ENCODE peak calls at places on chromosomes 2 and 18, in five cellular contexts. Z is GM12878, V is HepG2, P is NT2/D1, N is H1. U is an unnamed sample.
A peak's percentile ranks its signal among the peaks of the same experiment; 100 is the strongest.

GRCh38 chr2:217075225-217075802 is 215.4 kb upstream of the TNP1 start:
- DNase-seq in N (no peak), P (no peak), Z (no peak), V (no peak), U (no peak)

GRCh38 chr2:157838442-157839161 is 37.5 kb downstream of the ACVR1 start:
- DNase-seq in P (no peak), Z (no peak), N (no peak), V (peak; percentile 88), U (peak; percentile 50)

GRCh38 chr2:159071190-159071915 is 102.9 kb downstream of the TANC1 start:
- DNase-seq in P (no peak), Z (no peak), N (no peak), V (no peak), U (no peak)

GRCh38 chr2:228590681-228591080 is 409.2 kb upstream of the SPHKAP start:
- DNase-seq in P (no peak), N (no peak), Z (peak; percentile 84), V (no peak), U (no peak)

GRCh38 chr2:237696471-237696870 is 69.1 kb downstream of the LRRFIP1 start:
- DNase-seq in V (no peak), Z (no peak), N (no peak), P (no peak), U (no peak)

GRCh38 chr2:234275515-234275914 is 221.4 kb downstream of the ARL4C start:
- DNase-seq in Z (no peak), P (no peak), V (no peak), N (no peak), U (no peak)

GRCh38 chr18:4869101-4869500 is 328.0 kb downstream of the AKAIN1 start:
- DNase-seq in V (no peak), P (no peak), Z (no peak), N (no peak), U (no peak)

GRCh38 chr2:75021672-75022071 is 63.2 kb downstream of the POLE4 start:
- DNase-seq in V (peak; percentile 91), Z (no peak), N (no peak), P (no peak), U (no peak)

GRCh38 chr2:29459445-29460179 is 344.4 kb downstream of the CLIP4 start:
- DNase-seq in N (no peak), P (no peak), V (no peak), Z (no peak), U (no peak)

GRCh38 chr18:26655614-26656400 is 107.5 kb upstream of the KCTD1 start:
- DNase-seq in N (no peak), V (no peak), P (no peak), Z (no peak), U (peak; percentile 71)

GRCh38 chr2:235330775-235331438 is 162.9 kb upstream of the AGAP1 start:
- DNase-seq in V (no peak), N (no peak), P (no peak), Z (no peak), U (no peak)

GRCh38 chr2:127255146-127255545 is 35.0 kb upstream of the CYP27C1 start:
- DNase-seq in Z (no peak), P (no peak), N (no peak), V (peak; percentile 15), U (no peak)

GRCh38 chr2:42835577-42836371 is 43.4 kb upstream of the HAAO start:
- DNase-seq in Z (no peak), N (no peak), P (no peak), V (peak; percentile 61), U (no peak)

GRCh38 chr2:150485114-150485870 is 2.2 kb downstream of the RND3 start:
- DNase-seq in V (peak; percentile 30), P (no peak), N (peak; percentile 23), Z (no peak), U (peak; percentile 54)

GRCh38 chr2:15809504-15809903 is 130.8 kb upstream of the MYCN start:
- DNase-seq in V (no peak), P (no peak), Z (no peak), N (no peak), U (no peak)

GRCh38 chr2:166671831-166672230 is 177.8 kb upstream of the SCN7A start:
- DNase-seq in V (no peak), Z (no peak), P (no peak), N (no peak), U (no peak)

GRCh38 chr18:71233177-71233576 is 944.3 kb downstream of the SOCS6 start:
- DNase-seq in V (no peak), P (no peak), N (no peak), Z (no peak), U (no peak)

GRCh38 chr2:27007416-27008374 is 25.1 kb upstream of the TMEM214 start:
- DNase-seq in Z (no peak), V (no peak), P (no peak), N (no peak), U (no peak)

GRCh38 chr2:66443977-66444855 is 9.3 kb downstream of the MEIS1 start:
- DNase-seq in P (no peak), N (no peak), Z (no peak), V (no peak), U (no peak)

GRCh38 chr2:20050712-20051517 is 513 bp downstream of the LAPTM4A start:
- DNase-seq in V (peak; percentile 81), N (peak; percentile 41), Z (no peak), P (peak; percentile 69), U (peak; percentile 55)

GRCh38 chr2:224311226-224311625 is 90.7 kb downstream of the FAM124B start:
- DNase-seq in Z (no peak), N (no peak), P (no peak), V (no peak), U (no peak)

GRCh38 chr2:208358758-208359631 is 47.6 kb upstream of the PTH2R start:
- DNase-seq in P (no peak), V (no peak), Z (no peak), N (no peak), U (no peak)

GRCh38 chr2:111100087-111100764 is 20.5 kb upstream of the BCL2L11 start:
- DNase-seq in P (no peak), Z (no peak), V (no peak), N (no peak), U (no peak)

GRCh38 chr2:172749377-172749776 is 13.7 kb downstream of the RAPGEF4 start:
- DNase-seq in V (no peak), P (peak; percentile 44), Z (no peak), N (no peak), U (no peak)

GRCh38 chr2:8682719-8683667 is 1.1 kb downstream of the ID2 start:
- DNase-seq in V (peak; percentile 72), P (no peak), N (no peak), Z (no peak), U (no peak)

GRCh38 chr2:8685697-8686358 is 4.0 kb downstream of the ID2 start:
- DNase-seq in P (peak; percentile 47), V (peak; percentile 48), N (no peak), Z (no peak), U (peak; percentile 73)

GRCh38 chr2:8681786-8682692 is at the start of gene ID2:
- DNase-seq in N (peak; percentile 94), Z (peak; percentile 88), P (peak; percentile 92), V (peak; percentile 99), U (peak; percentile 93)

GRCh38 chr2:8684885-8685696 is 3.2 kb downstream of the ID2 start:
- DNase-seq in Z (no peak), P (peak; percentile 55), N (no peak), V (peak; percentile 59), U (no peak)

DNA sequence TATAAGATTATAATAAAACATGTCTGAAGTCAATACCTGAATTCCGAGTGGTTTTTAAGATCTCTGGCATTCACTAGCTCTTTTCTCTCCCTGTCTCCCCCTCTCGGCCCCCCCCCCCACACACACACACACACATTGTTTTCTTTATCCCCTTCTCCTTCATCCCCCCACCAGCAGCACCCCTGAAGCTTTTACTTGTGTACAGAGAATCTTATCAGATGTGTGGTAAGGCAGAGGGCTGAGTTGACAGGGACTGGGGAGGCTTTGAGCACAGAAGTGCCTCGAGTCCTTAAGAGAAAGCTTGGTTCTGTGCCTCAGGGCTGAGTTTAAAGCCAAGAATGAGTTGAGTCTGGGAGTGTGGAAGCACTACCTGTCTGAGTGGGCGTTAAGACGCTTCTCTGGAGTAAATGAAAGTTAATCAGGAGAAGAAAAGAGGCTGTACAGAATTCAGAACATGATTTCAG is 2.6 kb downstream of the ID2 start:
- DNase-seq in N (no peak), P (no peak), V (peak; percentile 63), Z (peak; percentile 40), U (no peak)
- TF ChIP-seq SUZ12 in N (no peak), P (no peak), V (no peak), Z (no peak), U (no peak)

DNA sequence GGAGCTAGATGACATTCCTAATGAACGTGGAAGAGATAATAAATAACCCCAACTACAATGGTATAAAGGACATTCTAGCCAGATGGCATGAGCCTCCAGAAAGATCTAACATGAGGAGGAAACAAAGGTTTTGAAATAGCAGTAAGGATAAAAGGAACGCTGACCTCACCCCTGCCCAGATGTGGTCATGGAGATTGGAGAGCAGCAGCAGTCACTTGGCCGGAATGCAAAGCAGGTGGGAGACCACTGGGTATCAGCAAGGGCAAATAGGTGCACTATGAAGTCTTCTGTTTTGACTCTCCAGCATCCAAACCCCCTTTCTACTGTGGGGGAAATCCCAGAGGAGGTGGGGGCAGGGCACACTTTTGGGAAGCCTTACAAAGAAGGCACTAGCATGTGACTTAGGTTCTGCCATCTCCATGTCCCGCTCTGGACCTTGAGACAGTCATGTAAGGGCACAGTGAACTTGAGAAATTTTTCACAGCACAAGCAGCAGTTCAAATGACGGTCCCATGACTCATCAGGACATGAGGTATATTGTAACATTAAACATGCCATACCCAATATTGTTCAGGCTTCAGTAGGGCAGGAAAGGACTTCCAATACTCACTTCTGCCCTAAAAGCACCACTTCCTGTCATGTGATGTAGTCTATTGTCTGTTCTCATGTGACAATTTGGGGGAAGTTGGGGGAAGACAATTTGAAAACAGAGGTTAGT is 55.2 kb downstream of the METTL4 start:
- DNase-seq in V (peak; percentile 3), N (no peak), P (no peak), Z (no peak), U (no peak)
- TF ChIP-seq SUZ12 in V (no peak), N (no peak), P (no peak), Z (no peak), U (no peak)

DNA sequence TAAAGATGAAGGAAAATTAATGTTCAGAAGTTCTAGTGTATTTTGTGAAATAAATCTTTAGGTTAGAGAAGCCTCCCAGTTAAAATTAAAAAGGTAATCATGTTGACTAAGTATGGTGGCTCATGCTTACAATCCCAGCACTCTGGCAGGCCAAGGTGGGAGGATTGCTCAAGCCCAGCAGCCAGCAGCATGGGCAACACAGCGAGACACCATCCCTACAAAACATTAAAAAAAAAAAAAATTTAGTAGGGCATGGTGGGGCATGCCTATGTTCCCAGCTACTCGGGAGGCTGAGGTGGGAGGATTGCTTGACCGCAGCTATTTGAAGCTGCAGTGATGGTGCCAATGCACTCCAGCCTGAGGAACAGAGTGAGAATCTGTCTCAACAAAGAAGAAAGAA is 17.9 kb downstream of the XPO1 start:
- DNase-seq in P (no peak), N (no peak), Z (no peak), V (no peak), U (no peak)
- TF ChIP-seq SUZ12 in P (no peak), N (no peak), Z (no peak), V (no peak), U (no peak)

GRCh38 chr18:12310762-12311161 is 2.7 kb downstream of the TUBB6 start:
- DNase-seq in Z (no peak), N (no peak), V (no peak), P (no peak), U (no peak)

GRCh38 chr18:12307871-12308385 is at the start of gene TUBB6:
- DNase-seq in N (no peak), V (no peak), Z (no peak), P (no peak), U (peak; percentile 72)

GRCh38 chr18:12307251-12307736 is 747 bp upstream of the TUBB6 start:
- DNase-seq in Z (no peak), P (no peak), N (no peak), V (no peak), U (no peak)

GRCh38 chr18:12308386-12309100 is 502 bp downstream of the TUBB6 start:
- DNase-seq in Z (no peak), V (peak; percentile 29), P (no peak), N (no peak), U (peak; percentile 47)

GRCh38 chr18:12309683-12310198 is 1.7 kb downstream of the TUBB6 start:
- DNase-seq in P (no peak), V (no peak), Z (no peak), N (no peak), U (no peak)
- TF ChIP-seq SUZ12 in P (no peak), V (no peak), Z (no peak), N (no peak), U (no peak)

U was measured in HEK293T.